ENCODE peak calls at places on chromosomes 3 and 15, in seven cellular contexts. One of them, this sample, is unnamed.

GRCh38 chr15:101470548-101471239 is 18.8 kb downstream of the PCSK6 start:
- DNase-seq in fibroblast of lung: no peak
- DNase-seq in lung: no peak
- DNase-seq in neural crest cell: no peak
- DNase-seq in tibial artery: no peak
- DNase-seq in mammary epithelial cell: no peak
- DNase-seq in GM23338: no peak
- DNase-seq in this sample: no peak

GRCh38 chr3:48664313-48664644 is 1.6 kb upstream of the CELSR3 start:
- DNase-seq in tibial artery: no peak
- DNase-seq in lung: no peak
- DNase-seq in neural crest cell: no peak
- DNase-seq in GM23338: no peak
- DNase-seq in fibroblast of lung: no peak
- DNase-seq in mammary epithelial cell: no peak
- DNase-seq in this sample: no peak

GRCh38 chr3:5045961-5046360 is 66.7 kb downstream of the BHLHE40 start:
- DNase-seq in tibial artery: no peak
- DNase-seq in neural crest cell: no peak
- DNase-seq in mammary epithelial cell: no peak
- DNase-seq in lung: no peak
- DNase-seq in fibroblast of lung: no peak
- DNase-seq in GM23338: no peak
- DNase-seq in this sample: no peak

GRCh38 chr3:102398196-102398595 is 36.6 kb upstream of the ZPLD1 start:
- DNase-seq in neural crest cell: no peak
- DNase-seq in mammary epithelial cell: no peak
- DNase-seq in tibial artery: no peak
- DNase-seq in fibroblast of lung: no peak
- DNase-seq in lung: no peak
- DNase-seq in GM23338: no peak
- DNase-seq in this sample: no peak

GRCh38 chr3:117278424-117279190 is 569.0 kb downstream of the TUSC7 start:
- DNase-seq in lung: no peak
- DNase-seq in tibial artery: no peak
- DNase-seq in fibroblast of lung: peak; percentile 8
- DNase-seq in GM23338: no peak
- DNase-seq in neural crest cell: no peak
- DNase-seq in mammary epithelial cell: no peak
- DNase-seq in this sample: no peak

GRCh38 chr3:38002291-38002876 is 11.8 kb downstream of the VILL start:
- DNase-seq in neural crest cell: no peak
- DNase-seq in lung: no peak
- DNase-seq in GM23338: no peak
- DNase-seq in fibroblast of lung: no peak
- DNase-seq in mammary epithelial cell: no peak
- DNase-seq in tibial artery: no peak
- DNase-seq in this sample: no peak

GRCh38 chr3:134299185-134299887 is 48.7 kb upstream of the RYK start:
- DNase-seq in fibroblast of lung: peak; percentile 65
- DNase-seq in tibial artery: no peak
- DNase-seq in mammary epithelial cell: peak; percentile 27
- DNase-seq in GM23338: peak; percentile 51
- DNase-seq in neural crest cell: no peak
- DNase-seq in lung: no peak
- DNase-seq in this sample: no peak

GRCh38 chr3:195307711-195308110 is 36.8 kb upstream of the XXYLT1 start:
- DNase-seq in lung: no peak
- DNase-seq in tibial artery: no peak
- DNase-seq in mammary epithelial cell: no peak
- DNase-seq in fibroblast of lung: no peak
- DNase-seq in neural crest cell: no peak
- DNase-seq in GM23338: no peak
- DNase-seq in this sample: no peak

GRCh38 chr3:16768956-16769355 is 115.8 kb upstream of the PLCL2 start:
- DNase-seq in lung: no peak
- DNase-seq in mammary epithelial cell: no peak
- DNase-seq in fibroblast of lung: no peak
- DNase-seq in GM23338: peak; percentile 21
- DNase-seq in neural crest cell: no peak
- DNase-seq in tibial artery: no peak
- DNase-seq in this sample: no peak

GRCh38 chr3:44969170-44969569 is 6.8 kb downstream of the ZDHHC3 start:
- DNase-seq in tibial artery: no peak
- DNase-seq in neural crest cell: no peak
- DNase-seq in fibroblast of lung: no peak
- DNase-seq in GM23338: no peak
- DNase-seq in lung: no peak
- DNase-seq in mammary epithelial cell: no peak
- DNase-seq in this sample: no peak

GRCh38 chr3:128226794-128227399 is 73.6 kb downstream of the EEFSEC start:
- DNase-seq in fibroblast of lung: peak; percentile 34
- DNase-seq in lung: no peak
- DNase-seq in mammary epithelial cell: peak; percentile 9
- DNase-seq in tibial artery: no peak
- DNase-seq in neural crest cell: peak; percentile 63
- DNase-seq in GM23338: peak; percentile 71
- DNase-seq in this sample: peak; percentile 83

GRCh38 chr3:149388714-149389417 is 11.4 kb upstream of the TM4SF1 start:
- DNase-seq in mammary epithelial cell: no peak
- DNase-seq in tibial artery: no peak
- DNase-seq in lung: no peak
- DNase-seq in fibroblast of lung: no peak
- DNase-seq in GM23338: no peak
- DNase-seq in neural crest cell: no peak
- DNase-seq in this sample: no peak

GRCh38 chr15:66936115-66936863 is 129.1 kb upstream of the SMAD3 start:
- DNase-seq in tibial artery: peak; percentile 62
- DNase-seq in neural crest cell: no peak
- DNase-seq in fibroblast of lung: peak; percentile 85
- DNase-seq in mammary epithelial cell: no peak
- DNase-seq in GM23338: no peak
- DNase-seq in lung: no peak
- DNase-seq in this sample: no peak

GRCh38 chr3:71066849-71067261 is 516.7 kb downstream of the FOXP1 start:
- DNase-seq in fibroblast of lung: peak; percentile 80
- DNase-seq in tibial artery: no peak
- DNase-seq in GM23338: no peak
- DNase-seq in lung: no peak
- DNase-seq in mammary epithelial cell: peak; percentile 64
- DNase-seq in neural crest cell: no peak
- DNase-seq in this sample: no peak

GRCh38 chr3:170745211-170745718 is 124.7 kb downstream of the RPL22L1 start:
- DNase-seq in neural crest cell: no peak
- DNase-seq in tibial artery: no peak
- DNase-seq in mammary epithelial cell: peak; percentile 75
- DNase-seq in fibroblast of lung: no peak
- DNase-seq in GM23338: no peak
- DNase-seq in lung: no peak
- DNase-seq in this sample: no peak

GRCh38 chr3:173153631-173154030 is 12.6 kb upstream of the SPATA16 start:
- DNase-seq in GM23338: no peak
- DNase-seq in tibial artery: no peak
- DNase-seq in mammary epithelial cell: no peak
- DNase-seq in fibroblast of lung: no peak
- DNase-seq in neural crest cell: no peak
- DNase-seq in lung: no peak
- DNase-seq in this sample: no peak

GRCh38 chr3:104750581-104750980 is 616.1 kb upstream of the ALCAM start:
- DNase-seq in fibroblast of lung: no peak
- DNase-seq in lung: no peak
- DNase-seq in GM23338: no peak
- DNase-seq in mammary epithelial cell: no peak
- DNase-seq in tibial artery: no peak
- DNase-seq in neural crest cell: no peak
- DNase-seq in this sample: no peak

GRCh38 chr3:129597792-129598381 is 8.6 kb downstream of the PLXND1 start:
- DNase-seq in neural crest cell: no peak
- DNase-seq in lung: no peak
- DNase-seq in fibroblast of lung: peak; percentile 27
- DNase-seq in mammary epithelial cell: no peak
- DNase-seq in GM23338: peak; percentile 70
- DNase-seq in tibial artery: no peak
- DNase-seq in this sample: no peak

GRCh38 chr3:187844708-187845107 is 99.4 kb upstream of the BCL6 start:
- DNase-seq in mammary epithelial cell: no peak
- DNase-seq in fibroblast of lung: no peak
- DNase-seq in tibial artery: no peak
- DNase-seq in neural crest cell: no peak
- DNase-seq in GM23338: no peak
- DNase-seq in lung: no peak
- DNase-seq in this sample: no peak

GRCh38 chr15:99343836-99344551 is 92.7 kb downstream of the LRRC28 start:
- DNase-seq in GM23338: peak; percentile 75
- DNase-seq in tibial artery: no peak
- DNase-seq in neural crest cell: no peak
- DNase-seq in lung: no peak
- DNase-seq in fibroblast of lung: no peak
- DNase-seq in mammary epithelial cell: no peak
- DNase-seq in this sample: no peak
- TF ChIP-seq CTCF in GM23338: peak; percentile 75
- TF ChIP-seq CTCF in tibial artery: peak; percentile 44
- TF ChIP-seq CTCF in neural crest cell: peak; percentile 44
- TF ChIP-seq CTCF in lung: no peak
- TF ChIP-seq CTCF in fibroblast of lung: peak; percentile 8
- TF ChIP-seq CTCF in mammary epithelial cell: no peak
- TF ChIP-seq CTCF in this sample: peak; percentile 36

DNA sequence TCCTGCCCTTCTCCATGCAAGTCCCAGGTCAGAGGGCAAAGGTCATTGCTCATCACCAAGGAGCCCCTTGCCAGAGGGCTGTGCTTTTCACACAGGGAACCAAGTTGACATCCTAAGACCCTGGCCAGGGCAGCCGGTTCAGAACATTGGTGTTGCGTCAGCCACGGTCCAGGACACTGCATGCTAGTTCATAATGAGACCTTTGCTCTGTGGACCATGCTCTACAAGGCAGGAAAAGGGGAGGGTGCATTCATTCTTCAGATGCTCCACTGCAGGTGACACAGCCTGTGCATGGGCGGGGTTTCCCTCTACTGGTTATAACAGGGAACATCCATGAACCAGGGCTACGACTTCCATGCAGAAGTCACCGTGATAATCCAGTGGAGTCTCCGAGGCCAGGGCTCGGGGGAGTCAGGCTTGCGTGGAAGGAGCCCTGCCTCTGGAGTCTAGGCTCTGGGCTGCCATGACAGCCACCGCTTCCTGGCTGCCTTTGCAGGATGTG is 81.6 kb downstream of the OCA2 start:
- DNase-seq in mammary epithelial cell: no peak
- DNase-seq in lung: no peak
- DNase-seq in GM23338: peak; percentile 38
- DNase-seq in neural crest cell: no peak
- DNase-seq in fibroblast of lung: no peak
- DNase-seq in tibial artery: peak; percentile 56
- DNase-seq in this sample: no peak
- TF ChIP-seq CTCF in mammary epithelial cell: no peak
- TF ChIP-seq CTCF in lung: no peak
- TF ChIP-seq CTCF in GM23338: peak; percentile 39
- TF ChIP-seq CTCF in neural crest cell: peak; percentile 49
- TF ChIP-seq CTCF in fibroblast of lung: no peak
- TF ChIP-seq CTCF in tibial artery: no peak
- TF ChIP-seq CTCF in this sample: peak; percentile 32

GRCh38 chr3:139288266-139288821 is 55.5 kb upstream of the MRPS22 start:
- DNase-seq in fibroblast of lung: no peak
- DNase-seq in mammary epithelial cell: no peak
- DNase-seq in lung: no peak
- DNase-seq in tibial artery: no peak
- DNase-seq in neural crest cell: no peak
- DNase-seq in GM23338: no peak
- DNase-seq in this sample: no peak
- TF ChIP-seq CTCF in fibroblast of lung: no peak
- TF ChIP-seq CTCF in mammary epithelial cell: peak; percentile 16
- TF ChIP-seq CTCF in lung: no peak
- TF ChIP-seq CTCF in tibial artery: no peak
- TF ChIP-seq CTCF in neural crest cell: no peak
- TF ChIP-seq CTCF in GM23338: no peak
- TF ChIP-seq CTCF in this sample: no peak

GRCh38 chr3:184717608-184717995 is 5.7 kb upstream of the MAGEF1 start:
- DNase-seq in neural crest cell: no peak
- DNase-seq in GM23338: no peak
- DNase-seq in lung: peak; percentile 24
- DNase-seq in tibial artery: no peak
- DNase-seq in fibroblast of lung: no peak
- DNase-seq in mammary epithelial cell: no peak
- DNase-seq in this sample: peak; percentile 32

GRCh38 chr3:184715943-184716651 is 4.2 kb upstream of the MAGEF1 start:
- DNase-seq in neural crest cell: no peak
- DNase-seq in fibroblast of lung: no peak
- DNase-seq in tibial artery: no peak
- DNase-seq in mammary epithelial cell: no peak
- DNase-seq in GM23338: no peak
- DNase-seq in lung: peak; percentile 37
- DNase-seq in this sample: peak; percentile 34

GRCh38 chr3:184718431-184718830 is 6.6 kb upstream of the MAGEF1 start:
- DNase-seq in neural crest cell: no peak
- DNase-seq in GM23338: peak; percentile 17
- DNase-seq in tibial artery: no peak
- DNase-seq in lung: peak; percentile 22
- DNase-seq in fibroblast of lung: no peak
- DNase-seq in mammary epithelial cell: no peak
- DNase-seq in this sample: peak; percentile 34

GRCh38 chr3:184719709-184720108 is 7.8 kb upstream of the MAGEF1 start:
- DNase-seq in lung: no peak
- DNase-seq in mammary epithelial cell: no peak
- DNase-seq in tibial artery: no peak
- DNase-seq in neural crest cell: no peak
- DNase-seq in GM23338: no peak
- DNase-seq in fibroblast of lung: no peak
- DNase-seq in this sample: no peak

DNA sequence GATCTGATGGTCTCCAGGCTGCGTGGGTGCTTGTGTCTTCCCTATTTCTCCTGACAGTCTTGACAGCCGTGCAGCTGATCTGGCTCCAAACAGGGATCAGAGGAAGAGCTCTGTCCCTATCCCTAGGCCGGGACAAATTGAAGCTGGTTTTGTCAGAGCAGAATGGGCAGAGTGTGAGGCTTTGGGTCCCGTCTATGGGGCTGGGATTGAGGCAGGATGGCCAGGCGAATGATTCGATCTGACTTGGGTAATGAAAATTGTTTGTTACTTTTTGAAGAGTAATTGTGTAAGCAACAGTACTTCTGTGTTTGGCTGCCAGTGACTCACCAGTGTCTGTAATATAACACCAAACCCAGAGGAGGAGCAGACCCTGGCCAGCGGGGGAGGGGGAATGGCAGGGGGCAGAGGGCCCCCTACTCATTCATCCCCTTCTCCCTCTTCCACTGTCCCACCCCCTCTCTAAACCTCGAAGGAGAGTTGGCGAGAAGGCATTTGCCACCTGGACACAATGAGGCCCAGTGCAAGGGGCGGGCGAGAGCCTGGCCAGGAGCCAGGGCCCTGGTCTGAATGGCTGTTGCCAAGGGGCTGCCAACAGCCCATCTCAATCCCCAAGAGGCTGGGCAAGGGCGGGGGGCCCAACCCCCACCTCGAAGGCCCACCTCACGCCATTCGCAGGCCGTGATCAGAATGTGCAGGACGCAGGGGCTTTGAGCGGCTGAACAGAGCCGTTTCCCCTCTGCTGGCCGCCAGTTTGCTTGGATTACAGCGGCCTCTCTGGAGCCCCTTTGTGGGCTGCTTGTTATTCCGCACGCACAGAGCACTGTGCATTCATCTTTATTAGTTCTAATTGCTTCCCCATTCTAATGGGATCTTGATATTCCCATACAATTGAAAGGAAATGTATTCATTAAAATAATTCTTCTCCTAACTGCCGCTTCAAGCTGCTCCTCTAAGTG is 5.1 kb upstream of the MAGEF1 start:
- DNase-seq in lung: peak; percentile 30
- DNase-seq in GM23338: peak; percentile 67
- DNase-seq in tibial artery: no peak
- DNase-seq in fibroblast of lung: peak; percentile 72
- DNase-seq in mammary epithelial cell: no peak
- DNase-seq in neural crest cell: peak; percentile 45
- DNase-seq in this sample: peak; percentile 80
- TF ChIP-seq CTCF in lung: no peak
- TF ChIP-seq CTCF in GM23338: peak; percentile 24
- TF ChIP-seq CTCF in tibial artery: no peak
- TF ChIP-seq CTCF in fibroblast of lung: no peak
- TF ChIP-seq CTCF in mammary epithelial cell: no peak
- TF ChIP-seq CTCF in neural crest cell: no peak
- TF ChIP-seq CTCF in this sample: peak; percentile 17